ENCODE peak calls at places on chromosome 5, in ten cellular contexts. L is upper lobe of left lung, B is BE2C, M is BJ, D is right lobe of liver, O is right atrium auricular region, T is lower leg skin, P is choroid plexus epithelial cell, Z is breast epithelium, H is left ventricle myocardium inferior. K is an unnamed sample.

GRCh38 chr5:159700016-159700415 is 216.3 kb upstream of the ADRA1B start:
- DNase-seq in M (no peak), P (no peak), D (no peak), Z (no peak), O (no peak), H (no peak), B (no peak), T (no peak), L (no peak), K (no peak)

GRCh38 chr5:150523472-150524350 is 15.8 kb downstream of the NDST1 start:
- DNase-seq in T (no peak), M (no peak), L (no peak), H (no peak), B (peak), P (peak), Z (no peak), D (no peak), O (no peak), K (peak)

GRCh38 chr5:96924016-96924443 is 11.8 kb upstream of the LNPEP start:
- DNase-seq in P (peak), D (no peak), O (no peak), Z (no peak), M (no peak), T (no peak), L (no peak), H (no peak), B (no peak), K (no peak)

GRCh38 chr5:78773655-78774054 is 125.1 kb upstream of the LHFPL2 start:
- DNase-seq in M (no peak), O (no peak), Z (no peak), T (no peak), H (no peak), L (no peak), B (no peak), P (no peak), D (no peak), K (peak)

GRCh38 chr5:172417983-172418630 is 36.2 kb downstream of the SH3PXD2B start:
- DNase-seq in D (peak), Z (peak), P (peak), B (peak), L (peak), O (peak), T (peak), M (peak), H (peak), K (peak)

GRCh38 chr5:119112151-119112550 is 41.3 kb downstream of the DMXL1 start:
- DNase-seq in M (no peak), O (no peak), D (no peak), L (no peak), H (no peak), T (no peak), B (no peak), Z (no peak), P (no peak), K (no peak)

GRCh38 chr5:12669326-12669725 is 765.1 kb upstream of the CTNND2 start:
- DNase-seq in M (no peak), L (no peak), P (no peak), B (no peak), H (no peak), D (no peak), Z (no peak), T (no peak), O (no peak), K (no peak)

GRCh38 chr5:82332064-82332855 is 54.1 kb upstream of the RPS23 start:
- DNase-seq in D (no peak), L (no peak), T (no peak), P (no peak), B (no peak), M (no peak), Z (no peak), O (no peak), H (no peak), K (peak)

GRCh38 chr5:9712506-9713285 is 82.5 kb upstream of the TAS2R1 start:
- DNase-seq in O (no peak), Z (no peak), M (peak), B (no peak), T (no peak), L (no peak), H (no peak), P (peak), D (no peak), K (peak)

GRCh38 chr5:96884995-96885394 is 8.7 kb downstream of the ERAP2 start:
- DNase-seq in T (no peak), L (no peak), D (no peak), O (no peak), P (no peak), M (no peak), H (no peak), B (no peak), Z (no peak), K (no peak)

GRCh38 chr5:111197523-111197922 is 26.7 kb upstream of the CAMK4 start:
- DNase-seq in O (no peak), T (no peak), D (peak), Z (no peak), L (no peak), M (no peak), H (no peak), P (peak), B (peak), K (peak)

GRCh38 chr5:3226171-3226570 is 369.5 kb upstream of the IRX1 start:
- DNase-seq in T (no peak), L (no peak), O (peak), B (no peak), H (peak), D (no peak), Z (no peak), P (no peak), M (no peak), K (no peak)

GRCh38 chr5:36658016-36658415 is 51.6 kb downstream of the SLC1A3 start:
- DNase-seq in B (no peak), D (no peak), L (no peak), O (no peak), M (no peak), Z (no peak), H (no peak), T (no peak), P (peak), K (no peak)

GRCh38 chr5:15013654-15014463 is 142.3 kb upstream of the ANKH start:
- DNase-seq in H (no peak), B (no peak), D (no peak), O (no peak), Z (no peak), P (peak), L (no peak), M (peak), T (no peak), K (peak)

GRCh38 chr5:107670028-107670926 is 460 bp downstream of the EFNA5 start:
- DNase-seq in L (peak), M (no peak), T (peak), H (peak), Z (no peak), D (peak), O (no peak), P (peak), B (peak), K (no peak)

GRCh38 chr5:172117977-172118701 is 69.9 kb downstream of the STK10 start:
- DNase-seq in O (no peak), H (no peak), Z (no peak), P (no peak), B (no peak), M (no peak), L (no peak), T (no peak), D (peak), K (no peak)

GRCh38 chr5:56525117-56525516 is 290.2 kb upstream of the MAP3K1 start:
- DNase-seq in M (no peak), D (no peak), B (no peak), H (no peak), T (no peak), L (no peak), O (no peak), P (peak), Z (no peak), K (peak)

GRCh38 chr5:103441523-103441922 is 121.1 kb downstream of the NUDT12 start:
- DNase-seq in O (no peak), P (no peak), T (no peak), L (no peak), D (no peak), Z (no peak), H (no peak), M (no peak), B (peak), K (no peak)

GRCh38 chr5:67267522-67268232 is 71.1 kb upstream of the CD180 start:
- DNase-seq in D (no peak), M (no peak), T (no peak), Z (no peak), B (peak), H (peak), L (no peak), P (no peak), O (no peak), K (no peak)

GRCh38 chr5:40378431-40379175 is 301.1 kb upstream of the PTGER4 start:
- DNase-seq in T (no peak), O (no peak), B (no peak), M (no peak), H (no peak), D (no peak), P (peak), L (no peak), Z (no peak), K (no peak)

GRCh38 chr5:154610321-154611154 is 132.5 kb upstream of the HAND1 start:
- DNase-seq in Z (peak), D (peak), O (peak), B (peak), T (peak), H (peak), M (no peak), L (peak), P (peak), K (peak)
- H3K4me3 ChIP-seq in Z (peak), D (peak), O (no peak), B (peak), T (no peak), H (peak), M (peak), L (peak), P (peak), K (peak)

DNA sequence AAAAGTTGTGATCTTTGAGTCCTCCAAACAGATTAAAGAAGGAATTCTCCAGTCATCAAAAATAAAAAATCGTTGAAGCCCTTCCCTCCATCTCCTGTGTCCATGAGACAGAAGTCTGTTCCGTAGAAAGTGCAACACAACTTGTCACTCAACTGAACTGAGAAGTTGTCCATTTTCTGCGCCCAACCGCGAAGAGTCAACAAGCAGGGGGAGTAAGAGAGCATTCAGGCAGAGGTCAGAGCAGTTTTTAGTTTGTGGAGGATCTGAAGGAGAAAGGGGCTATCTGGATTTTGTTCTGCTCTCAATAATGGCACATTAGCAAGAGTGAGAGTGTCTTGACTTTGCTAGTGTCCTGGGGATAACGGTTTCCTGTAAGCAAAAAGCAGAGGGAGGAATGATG is 303.9 kb downstream of the ICE1 start:
- DNase-seq in P (no peak), L (no peak), B (no peak), H (no peak), Z (no peak), O (no peak), D (no peak), M (no peak), T (no peak), K (no peak)
- TF ChIP-seq CTCF in P (no peak), L (no peak), B (peak), H (no peak), Z (no peak), O (no peak), D (no peak), M (no peak), T (no peak), K (no peak)

GRCh38 chr5:143395638-143396352 is 7.7 kb downstream of the NR3C1 start:
- DNase-seq in D (no peak), B (no peak), Z (no peak), M (no peak), O (no peak), L (no peak), H (no peak), P (no peak), T (no peak), K (peak)
- H3K4me3 ChIP-seq in D (no peak), B (no peak), Z (no peak), M (no peak), O (no peak), L (no peak), H (peak), P (peak), T (no peak), K (no peak)

DNA sequence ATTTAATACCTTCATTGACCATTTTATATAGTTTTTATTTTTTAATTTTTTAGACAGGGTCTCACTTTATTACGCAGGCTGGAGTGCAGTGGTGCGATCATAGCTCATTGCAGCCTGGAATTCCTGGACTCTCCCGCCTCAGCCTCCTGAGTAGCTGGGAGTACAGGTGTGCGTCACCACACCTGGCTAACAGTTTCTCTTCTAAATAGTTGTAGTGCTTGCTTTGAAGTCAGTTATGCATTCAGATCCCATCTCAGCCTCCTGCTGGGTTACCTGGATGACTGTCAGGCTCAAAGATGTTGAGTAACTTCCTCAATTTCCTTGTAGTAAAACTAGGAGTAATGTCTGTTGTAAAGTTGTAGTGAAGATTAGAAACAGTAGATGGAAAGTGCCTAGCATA is 21.4 kb downstream of the SNX18 start:
- DNase-seq in P (no peak), H (no peak), B (no peak), M (no peak), O (no peak), L (no peak), Z (no peak), T (peak), D (no peak), K (no peak)
- TF ChIP-seq CTCF in P (no peak), H (no peak), B (no peak), M (no peak), O (no peak), L (no peak), Z (no peak), T (no peak), D (no peak), K (no peak)

GRCh38 chr5:33440482-33441240 is at the start of gene TARS1:
- DNase-seq in Z (peak), H (peak), O (peak), T (peak), D (peak), P (peak), M (peak), B (peak), L (peak), K (peak)

GRCh38 chr5:33439905-33440481 is 772 bp upstream of the TARS1 start:
- DNase-seq in O (no peak), P (no peak), L (no peak), D (no peak), M (no peak), T (no peak), B (no peak), Z (no peak), H (no peak), K (peak)

GRCh38 chr5:33441241-33441844 is 578 bp downstream of the TARS1 start:
- DNase-seq in Z (no peak), M (no peak), O (no peak), H (no peak), T (peak), B (peak), P (no peak), D (peak), L (no peak), K (no peak)

GRCh38 chr5:33433303-33434255 is 7.2 kb upstream of the TARS1 start:
- DNase-seq in Z (no peak), O (no peak), P (peak), M (no peak), H (no peak), T (no peak), L (no peak), B (no peak), D (peak), K (peak)

DNA sequence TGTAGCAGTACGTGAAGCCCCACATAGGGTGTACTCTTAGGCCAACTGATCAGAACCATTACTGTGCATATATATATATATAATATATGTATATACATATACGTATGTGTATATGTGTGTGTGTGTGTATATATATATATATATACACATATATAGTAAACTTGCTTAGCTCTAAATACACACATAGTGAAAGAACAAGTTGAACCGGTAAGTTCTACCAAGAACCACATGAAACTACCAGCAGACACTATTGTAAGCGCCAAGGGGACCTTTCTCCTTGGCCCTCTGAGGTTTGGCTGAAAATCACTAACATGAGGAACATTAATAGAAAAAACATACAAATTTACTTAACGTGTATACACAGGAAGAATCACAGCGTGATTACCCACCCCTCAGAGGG is 1.8 kb upstream of the TARS1 start:
- DNase-seq in D (no peak), M (no peak), L (no peak), B (no peak), P (no peak), Z (no peak), O (no peak), T (no peak), H (no peak), K (no peak)
- H3K4me3 ChIP-seq in D (no peak), M (peak), L (no peak), B (no peak), P (peak), Z (no peak), O (no peak), T (no peak), H (no peak), K (peak)

DNA sequence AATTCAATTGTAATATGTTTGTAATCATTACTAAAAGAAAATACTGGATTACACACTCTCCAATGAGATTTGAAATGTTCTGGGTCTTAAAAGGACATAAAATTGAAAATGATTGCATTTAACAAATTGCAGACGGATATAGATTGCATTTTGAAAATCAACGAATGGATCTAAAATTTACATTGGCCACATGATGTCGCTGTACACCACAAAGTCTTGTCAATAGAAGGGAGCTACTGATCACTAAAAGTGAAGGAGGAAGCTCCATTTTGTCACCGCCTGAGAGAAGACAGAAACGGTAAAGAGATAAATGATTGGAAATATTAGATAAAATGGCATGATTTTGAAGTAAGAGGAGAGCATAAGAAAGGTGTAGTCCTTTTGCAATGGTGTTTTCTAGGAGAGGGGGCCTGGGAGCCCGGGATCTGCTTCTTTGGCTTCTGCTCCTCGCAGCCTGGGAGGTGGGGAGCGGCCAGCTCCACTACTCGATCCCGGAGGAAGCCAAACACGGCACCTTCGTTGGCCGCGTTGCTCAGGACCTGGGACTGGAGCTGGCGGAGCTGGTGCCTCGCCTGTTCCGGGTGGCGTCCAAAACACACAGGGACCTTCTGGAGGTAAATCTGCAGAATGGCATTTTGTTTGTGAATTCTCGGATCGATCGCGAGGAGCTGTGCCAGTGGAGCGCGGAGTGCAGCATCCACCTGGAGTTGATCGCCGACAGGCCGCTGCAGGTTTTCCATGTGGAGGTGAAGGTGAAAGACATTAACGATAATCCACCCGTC is at the start of gene PCDHA1:
- DNase-seq in D (no peak), Z (no peak), L (peak), O (no peak), P (no peak), M (no peak), H (no peak), T (no peak), B (peak), K (peak)
- TF ChIP-seq CTCF in D (no peak), Z (no peak), L (no peak), O (no peak), P (no peak), M (no peak), H (no peak), T (no peak), B (peak), K (no peak)